ENCODE peak calls at places on chromosomes 7 and 10, in nine cellular contexts. S, P, T, M, J, Q, V, L and O are unnamed samples.
A peak's percentile ranks its signal among the peaks of the same experiment; 100 is the strongest.

GRCh38 chr10:93115661-93116383 is 42.1 kb downstream of the CYP26A1 start:
- DNase-seq in S (peak; percentile 40), P (peak; percentile 70), T (peak; percentile 56), M (peak; percentile 62), J (peak; percentile 73), Q (peak; percentile 74), V (peak; percentile 85), L (peak; percentile 54), O (peak; percentile 20)

GRCh38 chr7:87628780-87629569 is 777 bp downstream of the RUNDC3B start:
- DNase-seq in S (no peak), P (no peak), T (peak; percentile 47), M (peak; percentile 51), J (peak; percentile 62), Q (peak; percentile 39), V (no peak), L (no peak), O (peak; percentile 49)

GRCh38 chr7:91850455-91850854 is 30.0 kb downstream of the MTERF1 start:
- DNase-seq in S (no peak), P (peak; percentile 94), T (no peak), M (peak; percentile 55), J (no peak), Q (peak; percentile 64), V (no peak), L (no peak), O (peak; percentile 80)

GRCh38 chr10:62637249-62638061 is 167.1 kb upstream of the ADO start:
- DNase-seq in S (no peak), P (peak; percentile 94), T (no peak), M (peak; percentile 79), J (no peak), Q (no peak), V (peak; percentile 64), L (peak; percentile 61), O (peak; percentile 89)

GRCh38 chr7:79420464-79420863 is 33.0 kb downstream of the MAGI2 start:
- DNase-seq in S (no peak), P (peak; percentile 86), T (peak; percentile 40), M (peak; percentile 90), J (no peak), Q (no peak), V (no peak), L (peak; percentile 99), O (peak; percentile 62)

GRCh38 chr10:31707578-31708411 is 220.8 kb downstream of the ARHGAP12 start:
- DNase-seq in S (peak; percentile 51), P (peak; percentile 21), T (peak; percentile 34), M (peak; percentile 86), J (peak; percentile 74), Q (no peak), V (no peak), L (peak; percentile 64), O (peak; percentile 32)

GRCh38 chr10:317219-317868 is 182.1 kb downstream of the ZMYND11 start:
- DNase-seq in S (no peak), P (no peak), T (no peak), M (peak; percentile 78), J (no peak), Q (no peak), V (peak; percentile 57), L (peak; percentile 98), O (no peak)

GRCh38 chr7:77413861-77414424 is 2.2 kb downstream of the GSAP start:
- DNase-seq in S (no peak), P (peak; percentile 46), T (no peak), M (peak; percentile 60), J (no peak), Q (no peak), V (no peak), L (peak; percentile 74), O (peak; percentile 57)

GRCh38 chr10:42428534-42428933 is 209.8 kb downstream of the ZNF33B start:
- DNase-seq in S (no peak), P (peak; percentile 66), T (no peak), M (peak; percentile 28), J (no peak), Q (peak; percentile 3), V (peak; percentile 73), L (peak; percentile 6), O (peak; percentile 12)

GRCh38 chr7:142150869-142151268 is 39.4 kb downstream of the MGAM2 start:
- DNase-seq in S (no peak), P (no peak), T (no peak), M (no peak), J (no peak), Q (no peak), V (no peak), L (no peak), O (no peak)

GRCh38 chr7:151454932-151455530 is 15.1 kb upstream of the CRYGN start:
- DNase-seq in S (no peak), P (no peak), T (no peak), M (no peak), J (no peak), Q (no peak), V (no peak), L (no peak), O (no peak)

GRCh38 chr7:151990567-151990966 is 34.3 kb downstream of the GALNTL5 start:
- DNase-seq in S (no peak), P (peak; percentile 57), T (no peak), M (peak; percentile 35), J (no peak), Q (no peak), V (no peak), L (no peak), O (no peak)

GRCh38 chr7:55077581-55078410 is 59.0 kb downstream of the EGFR start:
- DNase-seq in S (no peak), P (no peak), T (peak; percentile 85), M (no peak), J (no peak), Q (no peak), V (no peak), L (peak; percentile 40), O (no peak)

GRCh38 chr7:20236790-20237189 is 19.6 kb upstream of the MACC1 start:
- DNase-seq in S (no peak), P (peak; percentile 65), T (no peak), M (peak; percentile 69), J (no peak), Q (no peak), V (no peak), L (no peak), O (peak; percentile 78)

GRCh38 chr10:132452216-132452650 is 55.2 kb downstream of the PWWP2B start:
- DNase-seq in S (no peak), P (no peak), T (no peak), M (no peak), J (peak; percentile 48), Q (no peak), V (peak; percentile 40), L (no peak), O (no peak)

GRCh38 chr7:89060234-89060633 is 264.7 kb upstream of the TEX47 start:
- DNase-seq in S (no peak), P (no peak), T (no peak), M (no peak), J (no peak), Q (no peak), V (no peak), L (no peak), O (no peak)

GRCh38 chr10:13559124-13559700 is 27.6 kb upstream of the PRPF18 start:
- DNase-seq in S (no peak), P (peak; percentile 47), T (no peak), M (peak; percentile 0), J (no peak), Q (no peak), V (no peak), L (no peak), O (peak; percentile 19)

GRCh38 chr10:13550813-13551212 is 22.0 kb upstream of the BEND7 start:
- DNase-seq in S (no peak), P (no peak), T (no peak), M (no peak), J (no peak), Q (no peak), V (no peak), L (no peak), O (no peak)

GRCh38 chr10:13560597-13560996 is 26.2 kb upstream of the PRPF18 start:
- DNase-seq in S (no peak), P (peak; percentile 45), T (no peak), M (peak; percentile 10), J (no peak), Q (no peak), V (no peak), L (peak; percentile 30), O (peak; percentile 1)

GRCh38 chr10:13555884-13556529 is 27.2 kb upstream of the BEND7 start:
- DNase-seq in S (no peak), P (no peak), T (no peak), M (no peak), J (peak; percentile 4), Q (no peak), V (no peak), L (no peak), O (no peak)
- H3K9me3 ChIP-seq in S (peaks cover 3% of the 10 kb centered on the region), P (no peaks in the 10 kb centered on the region), T (no peaks in the 10 kb centered on the region), M (no peaks in the 10 kb centered on the region), J (no peaks in the 10 kb centered on the region), Q (no peaks in the 10 kb centered on the region), V (no peaks in the 10 kb centered on the region), L (no peaks in the 10 kb centered on the region), O (no peaks in the 10 kb centered on the region)

GRCh38 chr7:139822855-139823254 is 6.2 kb upstream of the TBXAS1 start:
- DNase-seq in S (no peak), P (no peak), T (no peak), M (no peak), J (no peak), Q (no peak), V (no peak), L (no peak), O (no peak)

GRCh38 chr7:139825666-139826290 is 3.3 kb upstream of the TBXAS1 start:
- DNase-seq in S (no peak), P (peak; percentile 52), T (peak; percentile 19), M (peak; percentile 79), J (no peak), Q (no peak), V (no peak), L (peak; percentile 55), O (peak; percentile 49)

GRCh38 chr7:139823855-139824670 is 5.0 kb upstream of the TBXAS1 start:
- DNase-seq in S (no peak), P (no peak), T (peak; percentile 31), M (no peak), J (no peak), Q (no peak), V (no peak), L (peak; percentile 92), O (no peak)

GRCh38 chr7:139820089-139820488 is 9.0 kb upstream of the TBXAS1 start:
- DNase-seq in S (no peak), P (no peak), T (no peak), M (no peak), J (no peak), Q (no peak), V (no peak), L (no peak), O (peak; percentile 82)

GRCh38 chr7:139821349-139822115 is 7.5 kb upstream of the TBXAS1 start:
- DNase-seq in S (no peak), P (no peak), T (no peak), M (no peak), J (no peak), Q (no peak), V (no peak), L (no peak), O (no peak)
- H3K4me2 ChIP-seq in S (no peak overlapping the region), P (no peak overlapping the region), T (no peak overlapping the region), M (no peak overlapping the region), J (no peak overlapping the region), Q (no peak overlapping the region), V (no peak overlapping the region), L (no peak overlapping the region), O (no peak overlapping the region)

GRCh38 chr7:30066697-30067096 is 38.5 kb downstream of the PLEKHA8 start:
- DNase-seq in S (no peak), P (no peak), T (no peak), M (no peak), J (no peak), Q (no peak), V (no peak), L (no peak), O (no peak)
- H3K36me3 ChIP-seq in S (peaks cover 15% of the 10 kb centered on the region), P (peaks cover 2% of the 10 kb centered on the region), T (no peaks in the 10 kb centered on the region), M (no peaks in the 10 kb centered on the region), J (peaks cover 9% of the 10 kb centered on the region), Q (no peaks in the 10 kb centered on the region), V (peaks cover 33% of the 10 kb centered on the region), L (peaks cover 1% of the 10 kb centered on the region), O (peaks cover 2% of the 10 kb centered on the region)

GRCh38 chr7:14016950-14017349 is 27.5 kb upstream of the ETV1 start:
- DNase-seq in S (no peak), P (no peak), T (no peak), M (peak; percentile 47), J (no peak), Q (no peak), V (no peak), L (no peak), O (no peak)
- H3K9me3 ChIP-seq in S (peaks cover 4% of the 10 kb centered on the region), P (peaks cover 4% of the 10 kb centered on the region), T (no peaks in the 10 kb centered on the region), M (no peaks in the 10 kb centered on the region), J (no peaks in the 10 kb centered on the region), Q (no peaks in the 10 kb centered on the region), V (no peaks in the 10 kb centered on the region), L (no peaks in the 10 kb centered on the region), O (no peaks in the 10 kb centered on the region)